ENCODE peak calls at places on chromosomes 1 and 21, in eight cellular contexts. One of them, this sample, is unnamed.

GRCh38 chr1:232886304-232886703 is 64.1 kb upstream of the NTPCR start:
- DNase-seq in PC-3: no peak
- DNase-seq in pancreas: no peak
- DNase-seq in retinal pigment epithelial cell: no peak
- DNase-seq in GM12878: no peak
- DNase-seq in GM06990: no peak
- DNase-seq in cardiac fibroblast: no peak
- DNase-seq in kidney epithelial cell: no peak
- DNase-seq in this sample: no peak

GRCh38 chr1:219439376-219439775 is 173.5 kb downstream of the ZC3H11B start:
- DNase-seq in PC-3: no peak
- DNase-seq in pancreas: no peak
- DNase-seq in retinal pigment epithelial cell: no peak
- DNase-seq in GM12878: no peak
- DNase-seq in GM06990: no peak
- DNase-seq in cardiac fibroblast: peak; percentile 72
- DNase-seq in kidney epithelial cell: no peak
- DNase-seq in this sample: no peak

GRCh38 chr1:185017338-185017737 is 28.0 kb upstream of the RNF2 start:
- DNase-seq in PC-3: peak; percentile 83
- DNase-seq in pancreas: no peak
- DNase-seq in retinal pigment epithelial cell: peak; percentile 34
- DNase-seq in GM12878: no peak
- DNase-seq in GM06990: no peak
- DNase-seq in cardiac fibroblast: peak; percentile 81
- DNase-seq in kidney epithelial cell: peak; percentile 92
- DNase-seq in this sample: peak; percentile 95

GRCh38 chr1:214842856-214843255 is 239.7 kb upstream of the KCNK2 start:
- DNase-seq in PC-3: peak; percentile 78
- DNase-seq in pancreas: no peak
- DNase-seq in retinal pigment epithelial cell: no peak
- DNase-seq in GM12878: no peak
- DNase-seq in GM06990: no peak
- DNase-seq in cardiac fibroblast: no peak
- DNase-seq in kidney epithelial cell: no peak
- DNase-seq in this sample: no peak

GRCh38 chr1:30492451-30492850 is 230.9 kb downstream of the MATN1 start:
- DNase-seq in PC-3: no peak
- DNase-seq in pancreas: no peak
- DNase-seq in retinal pigment epithelial cell: no peak
- DNase-seq in GM12878: no peak
- DNase-seq in GM06990: no peak
- DNase-seq in cardiac fibroblast: no peak
- DNase-seq in kidney epithelial cell: no peak
- DNase-seq in this sample: no peak

GRCh38 chr1:1594602-1594981 is 5.3 kb downstream of the FNDC10 start:
- DNase-seq in PC-3: no peak
- DNase-seq in pancreas: no peak
- DNase-seq in retinal pigment epithelial cell: no peak
- DNase-seq in GM12878: no peak
- DNase-seq in GM06990: no peak
- DNase-seq in cardiac fibroblast: no peak
- DNase-seq in kidney epithelial cell: no peak
- DNase-seq in this sample: no peak

GRCh38 chr1:43611950-43612349 is 38.0 kb upstream of the KDM4A start:
- DNase-seq in PC-3: no peak
- DNase-seq in pancreas: no peak
- DNase-seq in retinal pigment epithelial cell: no peak
- DNase-seq in GM12878: no peak
- DNase-seq in GM06990: no peak
- DNase-seq in cardiac fibroblast: no peak
- DNase-seq in kidney epithelial cell: no peak
- DNase-seq in this sample: no peak

GRCh38 chr1:7127322-7128050 is 342.2 kb downstream of the CAMTA1 start:
- DNase-seq in PC-3: no peak
- DNase-seq in pancreas: no peak
- DNase-seq in retinal pigment epithelial cell: peak; percentile 98
- DNase-seq in GM12878: no peak
- DNase-seq in GM06990: no peak
- DNase-seq in cardiac fibroblast: peak; percentile 14
- DNase-seq in kidney epithelial cell: no peak
- DNase-seq in this sample: no peak

GRCh38 chr21:29091032-29091431 is 17.6 kb upstream of the CCT8 start:
- DNase-seq in PC-3: peak; percentile 84
- DNase-seq in pancreas: no peak
- DNase-seq in retinal pigment epithelial cell: no peak
- DNase-seq in GM12878: no peak
- DNase-seq in GM06990: no peak
- DNase-seq in cardiac fibroblast: peak; percentile 76
- DNase-seq in kidney epithelial cell: no peak
- DNase-seq in this sample: peak; percentile 87

GRCh38 chr1:26582053-26582835 is 52.7 kb downstream of the RPS6KA1 start:
- DNase-seq in PC-3: peak; percentile 39
- DNase-seq in pancreas: no peak
- DNase-seq in retinal pigment epithelial cell: no peak
- DNase-seq in GM12878: no peak
- DNase-seq in GM06990: no peak
- DNase-seq in cardiac fibroblast: no peak
- DNase-seq in kidney epithelial cell: no peak
- DNase-seq in this sample: no peak

GRCh38 chr1:51729824-51730284 is 113.0 kb downstream of the OSBPL9 start:
- DNase-seq in PC-3: no peak
- DNase-seq in pancreas: no peak
- DNase-seq in retinal pigment epithelial cell: no peak
- DNase-seq in GM12878: no peak
- DNase-seq in GM06990: no peak
- DNase-seq in cardiac fibroblast: peak; percentile 25
- DNase-seq in kidney epithelial cell: no peak
- DNase-seq in this sample: no peak

GRCh38 chr1:64845831-64846425 is 101.1 kb downstream of the RAVER2 start:
- DNase-seq in PC-3: no peak
- DNase-seq in pancreas: no peak
- DNase-seq in retinal pigment epithelial cell: no peak
- DNase-seq in GM12878: no peak
- DNase-seq in GM06990: no peak
- DNase-seq in cardiac fibroblast: no peak
- DNase-seq in kidney epithelial cell: no peak
- DNase-seq in this sample: no peak

GRCh38 chr1:99327357-99327756 is 63.1 kb downstream of the PLPPR4 start:
- DNase-seq in PC-3: peak; percentile 71
- DNase-seq in pancreas: no peak
- DNase-seq in retinal pigment epithelial cell: no peak
- DNase-seq in GM12878: no peak
- DNase-seq in GM06990: no peak
- DNase-seq in cardiac fibroblast: no peak
- DNase-seq in kidney epithelial cell: no peak
- DNase-seq in this sample: peak; percentile 12

GRCh38 chr1:36829066-36829465 is 205.2 kb downstream of the GRIK3 start:
- DNase-seq in PC-3: no peak
- DNase-seq in pancreas: no peak
- DNase-seq in retinal pigment epithelial cell: no peak
- DNase-seq in GM12878: no peak
- DNase-seq in GM06990: no peak
- DNase-seq in cardiac fibroblast: no peak
- DNase-seq in kidney epithelial cell: no peak
- DNase-seq in this sample: peak; percentile 3

GRCh38 chr1:162679298-162679697 is 47.0 kb downstream of the DDR2 start:
- DNase-seq in PC-3: no peak
- DNase-seq in pancreas: no peak
- DNase-seq in retinal pigment epithelial cell: no peak
- DNase-seq in GM12878: no peak
- DNase-seq in GM06990: no peak
- DNase-seq in cardiac fibroblast: no peak
- DNase-seq in kidney epithelial cell: no peak
- DNase-seq in this sample: no peak

GRCh38 chr1:192311281-192311680 is 5.5 kb upstream of the RGS21 start:
- DNase-seq in PC-3: peak; percentile 34
- DNase-seq in pancreas: no peak
- DNase-seq in retinal pigment epithelial cell: peak; percentile 42
- DNase-seq in GM12878: no peak
- DNase-seq in GM06990: no peak
- DNase-seq in cardiac fibroblast: peak; percentile 84
- DNase-seq in kidney epithelial cell: peak; percentile 1
- DNase-seq in this sample: peak; percentile 38

GRCh38 chr1:182244451-182244850 is 147.1 kb downstream of the GLUL start:
- DNase-seq in PC-3: no peak
- DNase-seq in pancreas: no peak
- DNase-seq in retinal pigment epithelial cell: no peak
- DNase-seq in GM12878: no peak
- DNase-seq in GM06990: no peak
- DNase-seq in cardiac fibroblast: no peak
- DNase-seq in kidney epithelial cell: no peak
- DNase-seq in this sample: no peak

GRCh38 chr1:16434007-16434406 is 3.2 kb downstream of the SPATA21 start:
- DNase-seq in PC-3: no peak
- DNase-seq in pancreas: no peak
- DNase-seq in retinal pigment epithelial cell: no peak
- DNase-seq in GM12878: no peak
- DNase-seq in GM06990: no peak
- DNase-seq in cardiac fibroblast: no peak
- DNase-seq in kidney epithelial cell: no peak
- DNase-seq in this sample: no peak

GRCh38 chr1:165067829-165068228 is 288.7 kb downstream of the LMX1A start:
- DNase-seq in PC-3: no peak
- DNase-seq in pancreas: no peak
- DNase-seq in retinal pigment epithelial cell: no peak
- DNase-seq in GM12878: no peak
- DNase-seq in GM06990: no peak
- DNase-seq in cardiac fibroblast: no peak
- DNase-seq in kidney epithelial cell: no peak
- DNase-seq in this sample: no peak

GRCh38 chr1:210446479-210446878 is 117.8 kb downstream of the HHAT start:
- DNase-seq in PC-3: peak; percentile 24
- DNase-seq in pancreas: no peak
- DNase-seq in retinal pigment epithelial cell: no peak
- DNase-seq in GM12878: no peak
- DNase-seq in GM06990: peak; percentile 19
- DNase-seq in cardiac fibroblast: no peak
- DNase-seq in kidney epithelial cell: no peak
- DNase-seq in this sample: no peak

GRCh38 chr1:248872752-248873408 is 14.0 kb upstream of the ZNF692 start:
- DNase-seq in PC-3: peak; percentile 81
- DNase-seq in pancreas: peak; percentile 61
- DNase-seq in retinal pigment epithelial cell: peak; percentile 28
- DNase-seq in GM12878: peak; percentile 55
- DNase-seq in GM06990: peak; percentile 82
- DNase-seq in cardiac fibroblast: peak; percentile 66
- DNase-seq in kidney epithelial cell: no peak
- DNase-seq in this sample: peak; percentile 63

GRCh38 chr1:219293440-219293839 is 119.8 kb downstream of the LYPLAL1 start:
- DNase-seq in PC-3: no peak
- DNase-seq in pancreas: no peak
- DNase-seq in retinal pigment epithelial cell: no peak
- DNase-seq in GM12878: no peak
- DNase-seq in GM06990: no peak
- DNase-seq in cardiac fibroblast: no peak
- DNase-seq in kidney epithelial cell: no peak
- DNase-seq in this sample: no peak

GRCh38 chr1:211735208-211736170 is 60.1 kb upstream of the NEK2 start:
- DNase-seq in PC-3: peak; percentile 99
- DNase-seq in pancreas: peak; percentile 20
- DNase-seq in retinal pigment epithelial cell: peak; percentile 97
- DNase-seq in GM12878: no peak
- DNase-seq in GM06990: no peak
- DNase-seq in cardiac fibroblast: peak; percentile 70
- DNase-seq in kidney epithelial cell: peak; percentile 77
- DNase-seq in this sample: peak; percentile 74

GRCh38 chr1:86149591-86149990 is 7.0 kb downstream of the COL24A1 start:
- DNase-seq in PC-3: no peak
- DNase-seq in pancreas: no peak
- DNase-seq in retinal pigment epithelial cell: no peak
- DNase-seq in GM12878: no peak
- DNase-seq in GM06990: no peak
- DNase-seq in cardiac fibroblast: no peak
- DNase-seq in kidney epithelial cell: no peak
- DNase-seq in this sample: peak; percentile 93

GRCh38 chr1:241579434-241579833 is 47.3 kb downstream of the KMO start:
- DNase-seq in PC-3: no peak
- DNase-seq in pancreas: no peak
- DNase-seq in retinal pigment epithelial cell: no peak
- DNase-seq in GM12878: no peak
- DNase-seq in GM06990: no peak
- DNase-seq in cardiac fibroblast: no peak
- DNase-seq in kidney epithelial cell: no peak
- DNase-seq in this sample: no peak

GRCh38 chr1:44777547-44777946 is 2.2 kb downstream of the RPS8 start:
- DNase-seq in PC-3: no peak
- DNase-seq in pancreas: no peak
- DNase-seq in retinal pigment epithelial cell: no peak
- DNase-seq in GM12878: no peak
- DNase-seq in GM06990: no peak
- DNase-seq in cardiac fibroblast: no peak
- DNase-seq in kidney epithelial cell: no peak
- DNase-seq in this sample: no peak

GRCh38 chr1:117615474-117615873 is 9.6 kb downstream of the TENT5C start:
- DNase-seq in PC-3: no peak
- DNase-seq in pancreas: no peak
- DNase-seq in retinal pigment epithelial cell: no peak
- DNase-seq in GM12878: no peak
- DNase-seq in GM06990: no peak
- DNase-seq in cardiac fibroblast: no peak
- DNase-seq in kidney epithelial cell: no peak
- DNase-seq in this sample: no peak

GRCh38 chr1:193448682-193449461 is 262.5 kb upstream of the B3GALT2 start:
- DNase-seq in PC-3: no peak
- DNase-seq in pancreas: no peak
- DNase-seq in retinal pigment epithelial cell: no peak
- DNase-seq in GM12878: peak; percentile 51
- DNase-seq in GM06990: peak; percentile 56
- DNase-seq in cardiac fibroblast: no peak
- DNase-seq in kidney epithelial cell: no peak
- DNase-seq in this sample: no peak
- H3K4me3 ChIP-seq in PC-3: no peak overlapping the region
- H3K4me3 ChIP-seq in pancreas: no peak overlapping the region
- H3K4me3 ChIP-seq in retinal pigment epithelial cell: no peak overlapping the region
- H3K4me3 ChIP-seq in GM12878: peak overlapping the region; percentile 16
- H3K4me3 ChIP-seq in GM06990: peak overlapping the region; percentile 14
- H3K4me3 ChIP-seq in cardiac fibroblast: no peak overlapping the region
- H3K4me3 ChIP-seq in kidney epithelial cell: no peak overlapping the region
- H3K4me3 ChIP-seq in this sample: no peak overlapping the region

GRCh38 chr1:110477445-110477957 is 26.6 kb downstream of the PROK1 start:
- DNase-seq in PC-3: no peak
- DNase-seq in pancreas: no peak
- DNase-seq in retinal pigment epithelial cell: no peak
- DNase-seq in GM12878: no peak
- DNase-seq in GM06990: no peak
- DNase-seq in cardiac fibroblast: no peak
- DNase-seq in kidney epithelial cell: no peak
- DNase-seq in this sample: peak; percentile 43
- TF ChIP-seq CTCF in PC-3: peak; percentile 56
- TF ChIP-seq CTCF in pancreas: no peak
- TF ChIP-seq CTCF in retinal pigment epithelial cell: peak; percentile 46
- TF ChIP-seq CTCF in GM12878: peak; percentile 9
- TF ChIP-seq CTCF in GM06990: peak; percentile 34
- TF ChIP-seq CTCF in cardiac fibroblast: peak; percentile 28
- TF ChIP-seq CTCF in kidney epithelial cell: peak; percentile 16
- TF ChIP-seq CTCF in this sample: peak; percentile 64

GRCh38 chr1:200894712-200895447 is at the start of gene INAVA:
- DNase-seq in PC-3: peak; percentile 99
- DNase-seq in pancreas: peak; percentile 69
- DNase-seq in retinal pigment epithelial cell: no peak
- DNase-seq in GM12878: no peak
- DNase-seq in GM06990: no peak
- DNase-seq in cardiac fibroblast: no peak
- DNase-seq in kidney epithelial cell: no peak
- DNase-seq in this sample: peak; percentile 86
- H3K4me3 ChIP-seq in PC-3: peak within 1 kb of the TSS; percentile 67
- H3K4me3 ChIP-seq in pancreas: peak within 1 kb of the TSS; percentile 15
- H3K4me3 ChIP-seq in retinal pigment epithelial cell: no peak within 1 kb of the TSS
- H3K4me3 ChIP-seq in GM12878: no peak within 1 kb of the TSS
- H3K4me3 ChIP-seq in GM06990: no peak within 1 kb of the TSS
- H3K4me3 ChIP-seq in cardiac fibroblast: no peak within 1 kb of the TSS
- H3K4me3 ChIP-seq in kidney epithelial cell: peak within 1 kb of the TSS; percentile 46
- H3K4me3 ChIP-seq in this sample: peak within 1 kb of the TSS; percentile 72

GRCh38 chr21:34635307-34635706 is 20.4 kb upstream of the RCAN1 start:
- DNase-seq in PC-3: no peak
- DNase-seq in pancreas: no peak
- DNase-seq in retinal pigment epithelial cell: no peak
- DNase-seq in GM12878: no peak
- DNase-seq in GM06990: no peak
- DNase-seq in cardiac fibroblast: no peak
- DNase-seq in kidney epithelial cell: no peak
- DNase-seq in this sample: no peak
- TF ChIP-seq CTCF in PC-3: peak; percentile 57
- TF ChIP-seq CTCF in pancreas: no peak
- TF ChIP-seq CTCF in retinal pigment epithelial cell: peak; percentile 41
- TF ChIP-seq CTCF in GM12878: no peak
- TF ChIP-seq CTCF in GM06990: peak; percentile 61
- TF ChIP-seq CTCF in cardiac fibroblast: peak; percentile 19
- TF ChIP-seq CTCF in kidney epithelial cell: peak; percentile 23
- TF ChIP-seq CTCF in this sample: peak; percentile 29